ENCODE peak calls at places on chromosomes 6 and 20, in five cellular contexts. One of them, this sample, is unnamed.

GRCh38 chr6:90025418-90026089 is 131.3 kb downstream of the GJA10 start:
- DNase-seq in HepG2: no peak
- DNase-seq in K562: no peak
- DNase-seq in GM12878: no peak
- DNase-seq in H1: no peak
- DNase-seq in this sample: peak; percentile 59

GRCh38 chr6:166556871-166557322 is 29.6 kb downstream of the RAMACL start:
- DNase-seq in GM12878: no peak
- DNase-seq in HepG2: no peak
- DNase-seq in K562: no peak
- DNase-seq in H1: no peak
- DNase-seq in this sample: no peak

GRCh38 chr6:159683722-159684304 is 9.2 kb downstream of the SOD2 start:
- DNase-seq in HepG2: no peak
- DNase-seq in H1: no peak
- DNase-seq in GM12878: no peak
- DNase-seq in K562: no peak
- DNase-seq in this sample: no peak

GRCh38 chr20:32982617-32983458 is 21.4 kb downstream of the SUN5 start:
- DNase-seq in H1: no peak
- DNase-seq in K562: no peak
- DNase-seq in GM12878: no peak
- DNase-seq in HepG2: peak; percentile 50
- DNase-seq in this sample: peak; percentile 55

GRCh38 chr6:45076217-45076616 is 251.9 kb upstream of the RUNX2 start:
- DNase-seq in K562: no peak
- DNase-seq in H1: no peak
- DNase-seq in GM12878: no peak
- DNase-seq in HepG2: no peak
- DNase-seq in this sample: no peak

GRCh38 chr6:138795809-138796469 is at the start of gene ECT2L:
- DNase-seq in K562: no peak
- DNase-seq in HepG2: no peak
- DNase-seq in GM12878: no peak
- DNase-seq in H1: peak; percentile 46
- DNase-seq in this sample: peak; percentile 8

GRCh38 chr6:159042003-159042823 is 2.6 kb downstream of the TAGAP start:
- DNase-seq in HepG2: peak; percentile 70
- DNase-seq in GM12878: peak; percentile 69
- DNase-seq in K562: peak; percentile 83
- DNase-seq in H1: peak; percentile 59
- DNase-seq in this sample: peak; percentile 68

GRCh38 chr6:30800876-30801275 is 56.5 kb upstream of the IER3 start:
- DNase-seq in GM12878: no peak
- DNase-seq in H1: no peak
- DNase-seq in HepG2: no peak
- DNase-seq in K562: no peak
- DNase-seq in this sample: no peak

GRCh38 chr6:33837971-33838665 is 34.3 kb upstream of the MLN start:
- DNase-seq in GM12878: no peak
- DNase-seq in H1: no peak
- DNase-seq in HepG2: no peak
- DNase-seq in K562: no peak
- DNase-seq in this sample: no peak

GRCh38 chr20:37727247-37727956 is 33.6 kb downstream of the CTNNBL1 start:
- DNase-seq in HepG2: peak; percentile 74
- DNase-seq in GM12878: no peak
- DNase-seq in K562: no peak
- DNase-seq in H1: no peak
- DNase-seq in this sample: no peak

GRCh38 chr20:58755751-58756524 is 63.3 kb downstream of the NPEPL1 start:
- DNase-seq in H1: no peak
- DNase-seq in K562: no peak
- DNase-seq in HepG2: no peak
- DNase-seq in GM12878: no peak
- DNase-seq in this sample: no peak

GRCh38 chr20:1528811-1529210 is 28.7 kb downstream of the SIRPD start:
- DNase-seq in HepG2: no peak
- DNase-seq in H1: no peak
- DNase-seq in K562: no peak
- DNase-seq in GM12878: no peak
- DNase-seq in this sample: no peak

GRCh38 chr6:33750244-33750991 is 3.7 kb upstream of the IP6K3 start:
- DNase-seq in GM12878: no peak
- DNase-seq in HepG2: no peak
- DNase-seq in K562: no peak
- DNase-seq in H1: no peak
- DNase-seq in this sample: no peak

GRCh38 chr20:29742699-29743100 is 1514.8 kb upstream of the DEFB115 start:
- DNase-seq in K562: no peak
- DNase-seq in H1: no peak
- DNase-seq in HepG2: no peak
- DNase-seq in GM12878: no peak
- DNase-seq in this sample: peak; percentile 7

GRCh38 chr6:170279426-170279825 is 11.5 kb downstream of the DLL1 start:
- DNase-seq in H1: no peak
- DNase-seq in GM12878: no peak
- DNase-seq in K562: no peak
- DNase-seq in HepG2: no peak
- DNase-seq in this sample: no peak

GRCh38 chr6:170278743-170279094 is 12.2 kb downstream of the DLL1 start:
- DNase-seq in H1: no peak
- DNase-seq in K562: no peak
- DNase-seq in HepG2: no peak
- DNase-seq in GM12878: no peak
- DNase-seq in this sample: no peak

GRCh38 chr6:170281331-170282292 is 9.3 kb downstream of the DLL1 start:
- DNase-seq in H1: no peak
- DNase-seq in GM12878: no peak
- DNase-seq in K562: no peak
- DNase-seq in HepG2: no peak
- DNase-seq in this sample: no peak

GRCh38 chr6:170280689-170281045 is 10.2 kb downstream of the DLL1 start:
- DNase-seq in HepG2: no peak
- DNase-seq in GM12878: no peak
- DNase-seq in K562: no peak
- DNase-seq in H1: no peak
- DNase-seq in this sample: no peak

GRCh38 chr6:170279977-170280688 is 10.7 kb downstream of the DLL1 start:
- DNase-seq in HepG2: no peak
- DNase-seq in GM12878: no peak
- DNase-seq in H1: no peak
- DNase-seq in K562: no peak
- DNase-seq in this sample: peak; percentile 72
- TF ChIP-seq CHD2 in HepG2: no peak
- TF ChIP-seq CHD2 in GM12878: no peak
- TF ChIP-seq CHD2 in H1: no peak
- TF ChIP-seq CHD2 in K562: no peak
- TF ChIP-seq CHD2 in this sample: no peak

GRCh38 chr20:25178563-25179438 is 16.7 kb upstream of the ENTPD6 start:
- DNase-seq in K562: peak; percentile 15
- DNase-seq in GM12878: no peak
- DNase-seq in H1: no peak
- DNase-seq in HepG2: peak; percentile 67
- DNase-seq in this sample: peak; percentile 65
- TF ChIP-seq TAF1 in K562: no peak
- TF ChIP-seq TAF1 in GM12878: no peak
- TF ChIP-seq TAF1 in H1: no peak
- TF ChIP-seq TAF1 in HepG2: no peak
- TF ChIP-seq TAF1 in this sample: no peak

DNA sequence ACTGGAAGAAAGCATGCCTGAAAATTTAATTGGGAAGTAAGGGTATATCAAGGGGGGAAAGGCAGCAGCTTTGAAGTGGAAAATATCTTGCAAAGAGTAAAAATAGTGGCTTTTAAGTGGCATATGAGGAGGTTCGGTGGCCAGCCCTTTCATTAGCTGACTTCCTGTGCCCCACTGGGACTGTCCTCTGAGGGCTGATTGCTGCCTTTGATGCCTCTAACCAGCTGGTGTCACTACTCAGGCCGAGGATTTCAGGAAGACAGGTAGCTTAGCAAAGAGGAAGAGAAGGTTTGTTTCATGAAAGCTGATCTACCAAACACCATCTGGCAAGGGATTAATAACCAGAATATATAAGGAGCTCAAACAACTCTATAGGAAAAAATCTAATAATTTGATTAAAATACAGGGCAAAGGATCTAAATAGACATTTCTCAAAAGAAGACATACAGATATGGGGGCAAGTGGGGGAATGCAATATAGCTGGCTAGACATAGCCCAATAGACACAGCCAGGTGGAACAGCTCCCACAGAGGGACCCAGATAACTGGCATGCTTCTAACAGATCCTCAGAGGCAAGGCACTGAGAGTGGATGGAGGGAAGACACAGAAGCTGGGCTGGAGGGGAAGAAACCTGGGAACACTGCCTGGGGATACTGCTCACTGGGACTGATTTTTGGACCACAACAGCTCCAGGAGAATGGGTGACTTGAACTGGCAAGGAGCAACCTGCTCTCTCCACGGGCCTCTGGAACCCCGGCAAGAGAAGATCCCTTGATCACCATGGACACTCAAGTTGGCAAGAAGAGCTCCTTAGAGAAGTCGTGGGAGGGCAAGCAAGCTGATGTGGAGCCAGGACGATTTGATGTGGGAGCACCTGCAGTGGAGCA is 33.2 kb downstream of the CCN2 start:
- DNase-seq in H1: no peak
- DNase-seq in HepG2: no peak
- DNase-seq in K562: no peak
- DNase-seq in GM12878: no peak
- DNase-seq in this sample: no peak
- TF ChIP-seq CHD2 in H1: no peak
- TF ChIP-seq CHD2 in HepG2: no peak
- TF ChIP-seq CHD2 in K562: no peak
- TF ChIP-seq CHD2 in GM12878: no peak
- TF ChIP-seq CHD2 in this sample: no peak

DNA sequence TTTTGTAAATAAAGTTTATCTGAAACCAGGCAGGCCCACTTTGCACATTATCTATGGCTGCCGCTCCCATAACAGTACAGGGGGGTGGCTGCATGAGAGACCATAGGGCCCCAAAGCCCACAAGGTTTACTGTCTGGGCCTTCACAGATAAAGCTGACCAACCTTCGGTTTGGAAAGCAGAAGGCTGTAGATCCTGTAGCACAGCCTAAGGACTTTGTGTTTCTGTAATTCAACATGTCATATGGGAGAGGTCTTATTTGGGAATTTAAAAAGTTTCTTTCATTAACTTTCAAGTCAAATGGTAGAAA is 362.8 kb downstream of the QKI start:
- DNase-seq in GM12878: no peak
- DNase-seq in K562: peak; percentile 77
- DNase-seq in H1: no peak
- DNase-seq in HepG2: no peak
- DNase-seq in this sample: peak; percentile 30
- TF ChIP-seq TAF1 in GM12878: no peak
- TF ChIP-seq TAF1 in K562: peak; percentile 83
- TF ChIP-seq TAF1 in H1: no peak
- TF ChIP-seq TAF1 in HepG2: no peak
- TF ChIP-seq TAF1 in this sample: no peak

This sample was measured in SK-N-SH.